ENCODE peak calls at places on chromosomes 13 and 19, in five cellular contexts. M is activated CD4-positive, alpha-beta T cell treated with anti-CD3 and anti-CD28 coated beads, Interleukin-2, amount 50 U/mL, for 24 hours; S is pancreas; X is GM12892; O is H9. L is an unnamed sample.

GRCh38 chr13:52651880-52652169 is 811 bp upstream of the SUGT1 start:
- DNase-seq in S (no peak), O (no peak), M (no peak), X (no peak), L (no peak)

GRCh38 chr13:44300895-44301638 is 72.6 kb upstream of the SERP2 start:
- DNase-seq in O (no peak), M (no peak), X (peak; percentile 6), S (peak; percentile 73), L (peak; percentile 35)

GRCh38 chr13:113933901-113934300 is 40.0 kb downstream of the C13orf46 start:
- DNase-seq in X (no peak), M (no peak), S (no peak), O (no peak), L (no peak)

GRCh38 chr19:17841810-17842662 is 5.7 kb downstream of the JAK3 start:
- DNase-seq in O (peak; percentile 99), M (peak; percentile 66), S (peak; percentile 83), X (no peak), L (no peak)

GRCh38 chr19:5590151-5590864 is 22.6 kb upstream of the TINCR start:
- DNase-seq in M (no peak), O (no peak), S (no peak), X (no peak), L (no peak)

GRCh38 chr13:81304121-81304659 is 963.3 kb upstream of the SPRY2 start:
- DNase-seq in O (no peak), S (no peak), M (no peak), X (no peak), L (no peak)

GRCh38 chr19:10114651-10115391 is 3.3 kb downstream of the P2RY11 start:
- DNase-seq in S (peak; percentile 52), M (no peak), O (no peak), X (peak; percentile 9), L (peak; percentile 35)

GRCh38 chr13:71610876-71611275 is 256.1 kb downstream of the DACH1 start:
- DNase-seq in O (no peak), M (no peak), S (no peak), X (no peak), L (peak; percentile 80)

GRCh38 chr19:33811736-33812387 is 15.2 kb downstream of the KCTD15 start:
- DNase-seq in S (no peak), O (no peak), M (no peak), X (no peak), L (peak; percentile 91)

GRCh38 chr19:13794388-13794751 is 873 bp upstream of the ZSWIM4 start:
- DNase-seq in X (no peak), M (no peak), O (no peak), S (peak; percentile 78), L (peak; percentile 34)

GRCh38 chr19:17213334-17213733 is 1.8 kb upstream of the USE1 start:
- DNase-seq in X (no peak), M (no peak), O (no peak), S (no peak), L (no peak)

GRCh38 chr19:18436651-18437478 is 1.1 kb downstream of the ISYNA1 start:
- DNase-seq in X (peak; percentile 94), M (peak; percentile 46), O (peak; percentile 93), S (peak; percentile 75), L (peak; percentile 69)

GRCh38 chr13:60150538-60150937 is 13.2 kb downstream of the DIAPH3 start:
- DNase-seq in X (no peak), S (no peak), M (no peak), O (no peak), L (no peak)

GRCh38 chr13:49439609-49440008 is 4.3 kb downstream of the CAB39L start:
- DNase-seq in O (no peak), X (no peak), M (no peak), S (no peak), L (no peak)

GRCh38 chr13:113560645-113561416 is 23.7 kb upstream of the TFDP1 start:
- DNase-seq in M (no peak), X (no peak), O (no peak), S (no peak), L (no peak)

GRCh38 chr13:20414475-20415287 is 111.0 kb downstream of the CRYL1 start:
- DNase-seq in X (no peak), S (no peak), M (no peak), O (peak; percentile 69), L (no peak)

GRCh38 chr19:33186835-33187540 is 7.1 kb upstream of the LRP3 start:
- DNase-seq in S (no peak), O (no peak), M (no peak), X (no peak), L (peak; percentile 69)

GRCh38 chr13:23778879-23779278 is 110.3 kb downstream of the MIPEP start:
- DNase-seq in O (no peak), M (no peak), S (no peak), X (no peak), L (no peak)

GRCh38 chr13:82165396-82166174 is 1716.7 kb downstream of the SLITRK1 start:
- DNase-seq in S (peak; percentile 9), O (no peak), X (no peak), M (no peak), L (no peak)

GRCh38 chr19:46753420-46754155 is 7.3 kb upstream of the STRN4 start:
- DNase-seq in M (peak; percentile 40), S (peak; percentile 67), X (no peak), O (peak; percentile 77), L (peak; percentile 65)

GRCh38 chr13:22357132-22357531 is 686.3 kb downstream of the FGF9 start:
- DNase-seq in S (no peak), X (no peak), O (no peak), M (no peak), L (peak; percentile 94)

GRCh38 chr19:40233811-40234389 is 7.4 kb upstream of the CCNP start:
- DNase-seq in S (no peak), O (no peak), X (no peak), M (no peak), L (no peak)

GRCh38 chr13:46721054-46721453 is 75.9 kb downstream of the ESD start:
- DNase-seq in O (no peak), X (no peak), M (peak; percentile 23), S (peak; percentile 41), L (no peak)

GRCh38 chr13:77222909-77223308 is 104.0 kb downstream of the MYCBP2 start:
- DNase-seq in O (no peak), M (no peak), X (no peak), S (no peak), L (no peak)

GRCh38 chr19:18742838-18743237 is 48.3 kb downstream of the COMP start:
- DNase-seq in X (no peak), O (peak; percentile 25), S (no peak), M (no peak), L (no peak)

GRCh38 chr19:4060621-4061177 is 6.0 kb downstream of the ZBTB7A start:
- DNase-seq in X (no peak), O (no peak), S (no peak), M (no peak), L (no peak)

GRCh38 chr13:97231118-97231831 is 9.1 kb downstream of the MBNL2 start:
- DNase-seq in X (no peak), M (no peak), S (no peak), O (no peak), L (no peak)

GRCh38 chr19:47122359-47123335 is 8.0 kb upstream of the SAE1 start:
- DNase-seq in S (no peak), X (no peak), M (no peak), O (no peak), L (no peak)